ENCODE peak calls at places on chromosomes 3 and 15, in five cellular contexts. One of them, this sample, is unnamed.

GRCh38 chr3:189988854-189989253 is 131.8 kb downstream of the P3H2 start:
- DNase-seq in T-cell: no peak
- DNase-seq in fibroblast of pulmonary artery: no peak
- DNase-seq in RPMI7951: no peak
- DNase-seq in NCI-H748 treated with DMSO at 0.1 percent for 48 hours: no peak
- DNase-seq in this sample: no peak

GRCh38 chr3:5122741-5123706 is 932 bp downstream of the ARL8B start:
- DNase-seq in T-cell: no peak
- DNase-seq in fibroblast of pulmonary artery: peak; percentile 82
- DNase-seq in RPMI7951: peak; percentile 66
- DNase-seq in NCI-H748 treated with DMSO at 0.1 percent for 48 hours: no peak
- DNase-seq in this sample: no peak

GRCh38 chr3:51945926-51946500 is 3.9 kb downstream of the PARP3 start:
- DNase-seq in T-cell: no peak
- DNase-seq in fibroblast of pulmonary artery: no peak
- DNase-seq in RPMI7951: no peak
- DNase-seq in NCI-H748 treated with DMSO at 0.1 percent for 48 hours: no peak
- DNase-seq in this sample: no peak

GRCh38 chr3:196240424-196240823 is 24.1 kb downstream of the SLC51A start:
- DNase-seq in T-cell: no peak
- DNase-seq in fibroblast of pulmonary artery: no peak
- DNase-seq in RPMI7951: no peak
- DNase-seq in NCI-H748 treated with DMSO at 0.1 percent for 48 hours: no peak
- DNase-seq in this sample: no peak

GRCh38 chr3:136396916-136397315 is 146.8 kb downstream of the PCCB start:
- DNase-seq in T-cell: no peak
- DNase-seq in fibroblast of pulmonary artery: no peak
- DNase-seq in RPMI7951: no peak
- DNase-seq in NCI-H748 treated with DMSO at 0.1 percent for 48 hours: no peak
- DNase-seq in this sample: no peak

GRCh38 chr3:191391873-191392808 is 61.8 kb upstream of the UTS2B start:
- DNase-seq in T-cell: no peak
- DNase-seq in fibroblast of pulmonary artery: no peak
- DNase-seq in RPMI7951: no peak
- DNase-seq in NCI-H748 treated with DMSO at 0.1 percent for 48 hours: no peak
- DNase-seq in this sample: no peak

GRCh38 chr3:43723121-43723734 is 32.5 kb downstream of the ABHD5 start:
- DNase-seq in T-cell: no peak
- DNase-seq in fibroblast of pulmonary artery: peak; percentile 85
- DNase-seq in RPMI7951: no peak
- DNase-seq in NCI-H748 treated with DMSO at 0.1 percent for 48 hours: no peak
- DNase-seq in this sample: no peak

GRCh38 chr15:58463815-58464697 is 32.3 kb downstream of the LIPC start:
- DNase-seq in T-cell: no peak
- DNase-seq in fibroblast of pulmonary artery: no peak
- DNase-seq in RPMI7951: no peak
- DNase-seq in NCI-H748 treated with DMSO at 0.1 percent for 48 hours: no peak
- DNase-seq in this sample: no peak

GRCh38 chr3:175266478-175266877 is 407.3 kb downstream of the NAALADL2 start:
- DNase-seq in T-cell: no peak
- DNase-seq in fibroblast of pulmonary artery: peak; percentile 65
- DNase-seq in RPMI7951: no peak
- DNase-seq in NCI-H748 treated with DMSO at 0.1 percent for 48 hours: no peak
- DNase-seq in this sample: no peak

GRCh38 chr15:28969511-28970085 is 83.8 kb downstream of the APBA2 start:
- DNase-seq in T-cell: no peak
- DNase-seq in fibroblast of pulmonary artery: peak; percentile 14
- DNase-seq in RPMI7951: no peak
- DNase-seq in NCI-H748 treated with DMSO at 0.1 percent for 48 hours: no peak
- DNase-seq in this sample: no peak

GRCh38 chr15:65343374-65343981 is 34.3 kb downstream of the IGDCC3 start:
- DNase-seq in T-cell: no peak
- DNase-seq in fibroblast of pulmonary artery: no peak
- DNase-seq in RPMI7951: no peak
- DNase-seq in NCI-H748 treated with DMSO at 0.1 percent for 48 hours: no peak
- DNase-seq in this sample: no peak

GRCh38 chr3:9970020-9970652 is 16.5 kb downstream of the EMC3 start:
- DNase-seq in T-cell: no peak
- DNase-seq in fibroblast of pulmonary artery: peak; percentile 61
- DNase-seq in RPMI7951: peak; percentile 45
- DNase-seq in NCI-H748 treated with DMSO at 0.1 percent for 48 hours: no peak
- DNase-seq in this sample: no peak

GRCh38 chr3:195522254-195523023 is 20.7 kb downstream of the PPP1R2 start:
- DNase-seq in T-cell: no peak
- DNase-seq in fibroblast of pulmonary artery: peak; percentile 65
- DNase-seq in RPMI7951: peak; percentile 36
- DNase-seq in NCI-H748 treated with DMSO at 0.1 percent for 48 hours: peak; percentile 48
- DNase-seq in this sample: peak; percentile 8

GRCh38 chr3:113051827-113052226 is 61.0 kb downstream of the GTPBP8 start:
- DNase-seq in T-cell: no peak
- DNase-seq in fibroblast of pulmonary artery: no peak
- DNase-seq in RPMI7951: no peak
- DNase-seq in NCI-H748 treated with DMSO at 0.1 percent for 48 hours: no peak
- DNase-seq in this sample: no peak

GRCh38 chr3:45816544-45816943 is 20.2 kb upstream of the SLC6A20 start:
- DNase-seq in T-cell: no peak
- DNase-seq in fibroblast of pulmonary artery: peak; percentile 50
- DNase-seq in RPMI7951: peak; percentile 95
- DNase-seq in NCI-H748 treated with DMSO at 0.1 percent for 48 hours: no peak
- DNase-seq in this sample: no peak

GRCh38 chr15:98650871-98651481 is 2.6 kb downstream of the IGF1R start:
- DNase-seq in T-cell: peak; percentile 34
- DNase-seq in fibroblast of pulmonary artery: peak; percentile 43
- DNase-seq in RPMI7951: no peak
- DNase-seq in NCI-H748 treated with DMSO at 0.1 percent for 48 hours: no peak
- DNase-seq in this sample: peak; percentile 38

GRCh38 chr3:71930056-71930991 is 145.4 kb upstream of the PROK2 start:
- DNase-seq in T-cell: no peak
- DNase-seq in fibroblast of pulmonary artery: peak; percentile 72
- DNase-seq in RPMI7951: peak; percentile 11
- DNase-seq in NCI-H748 treated with DMSO at 0.1 percent for 48 hours: no peak
- DNase-seq in this sample: no peak

GRCh38 chr3:138197058-138197457 is 10.0 kb downstream of the ARMC8 start:
- DNase-seq in T-cell: no peak
- DNase-seq in fibroblast of pulmonary artery: peak; percentile 60
- DNase-seq in RPMI7951: peak; percentile 26
- DNase-seq in NCI-H748 treated with DMSO at 0.1 percent for 48 hours: no peak
- DNase-seq in this sample: no peak

GRCh38 chr3:149085828-149086231 is 503 bp downstream of the HLTF start:
- DNase-seq in T-cell: peak; percentile 5
- DNase-seq in fibroblast of pulmonary artery: peak; percentile 33
- DNase-seq in RPMI7951: peak; percentile 53
- DNase-seq in NCI-H748 treated with DMSO at 0.1 percent for 48 hours: no peak
- DNase-seq in this sample: no peak

GRCh38 chr3:107208100-107208499 is 169.1 kb upstream of the CCDC54 start:
- DNase-seq in T-cell: no peak
- DNase-seq in fibroblast of pulmonary artery: peak; percentile 99
- DNase-seq in RPMI7951: peak; percentile 96
- DNase-seq in NCI-H748 treated with DMSO at 0.1 percent for 48 hours: no peak
- DNase-seq in this sample: no peak

GRCh38 chr3:147120029-147120428 is 286.3 kb downstream of the ZIC4 start:
- DNase-seq in T-cell: no peak
- DNase-seq in fibroblast of pulmonary artery: peak; percentile 29
- DNase-seq in RPMI7951: peak; percentile 16
- DNase-seq in NCI-H748 treated with DMSO at 0.1 percent for 48 hours: peak; percentile 1
- DNase-seq in this sample: no peak

GRCh38 chr3:143240921-143241320 is 121.3 kb downstream of the CHST2 start:
- DNase-seq in T-cell: no peak
- DNase-seq in fibroblast of pulmonary artery: no peak
- DNase-seq in RPMI7951: peak; percentile 20
- DNase-seq in NCI-H748 treated with DMSO at 0.1 percent for 48 hours: no peak
- DNase-seq in this sample: no peak

GRCh38 chr3:131716007-131716406 is 213.2 kb upstream of the MRPL3 start:
- DNase-seq in T-cell: no peak
- DNase-seq in fibroblast of pulmonary artery: no peak
- DNase-seq in RPMI7951: no peak
- DNase-seq in NCI-H748 treated with DMSO at 0.1 percent for 48 hours: no peak
- DNase-seq in this sample: no peak

GRCh38 chr15:44697014-44697413 is 14.1 kb downstream of the PATL2 start:
- DNase-seq in T-cell: no peak
- DNase-seq in fibroblast of pulmonary artery: no peak
- DNase-seq in RPMI7951: no peak
- DNase-seq in NCI-H748 treated with DMSO at 0.1 percent for 48 hours: no peak
- DNase-seq in this sample: no peak

GRCh38 chr15:75573001-75573400 is 6.1 kb downstream of the PTPN9 start:
- DNase-seq in T-cell: no peak
- DNase-seq in fibroblast of pulmonary artery: peak; percentile 66
- DNase-seq in RPMI7951: no peak
- DNase-seq in NCI-H748 treated with DMSO at 0.1 percent for 48 hours: no peak
- DNase-seq in this sample: no peak

GRCh38 chr15:59300618-59301139 is 72.0 kb downstream of the MYO1E start:
- DNase-seq in T-cell: no peak
- DNase-seq in fibroblast of pulmonary artery: peak; percentile 50
- DNase-seq in RPMI7951: peak; percentile 42
- DNase-seq in NCI-H748 treated with DMSO at 0.1 percent for 48 hours: no peak
- DNase-seq in this sample: no peak

GRCh38 chr15:64710664-64711441 is 64.5 kb downstream of the RBPMS2 start:
- DNase-seq in T-cell: no peak
- DNase-seq in fibroblast of pulmonary artery: no peak
- DNase-seq in RPMI7951: no peak
- DNase-seq in NCI-H748 treated with DMSO at 0.1 percent for 48 hours: no peak
- DNase-seq in this sample: no peak

GRCh38 chr3:44309500-44309899 is 29.1 kb upstream of the TCAIM start:
- DNase-seq in T-cell: no peak
- DNase-seq in fibroblast of pulmonary artery: no peak
- DNase-seq in RPMI7951: no peak
- DNase-seq in NCI-H748 treated with DMSO at 0.1 percent for 48 hours: no peak
- DNase-seq in this sample: no peak

GRCh38 chr15:80455668-80456442 is 51.7 kb downstream of the ARNT2 start:
- DNase-seq in T-cell: peak; percentile 34
- DNase-seq in fibroblast of pulmonary artery: peak; percentile 95
- DNase-seq in RPMI7951: peak; percentile 84
- DNase-seq in NCI-H748 treated with DMSO at 0.1 percent for 48 hours: peak; percentile 30
- DNase-seq in this sample: peak; percentile 26